ENCODE peak calls at places on chromosome 11, in four cellular contexts. K is Daoy, O is head of caudate nucleus, J is dermis blood vessel endothelial cell. I is an unnamed sample.

GRCh38 chr11:76234704-76235232 is 28.5 kb upstream of the WNT11 start:
- DNase-seq in O (peak), J (no peak), K (no peak), I (peak)

GRCh38 chr11:108562746-108563581 is 30.6 kb downstream of the EXPH5 start:
- DNase-seq in K (no peak), J (no peak), O (no peak), I (no peak)

GRCh38 chr11:60363542-60364525 is 14.5 kb upstream of the MS4A7 start:
- DNase-seq in J (peak), K (peak), O (peak), I (peak)

GRCh38 chr11:95586155-95586554 is 203.4 kb downstream of the FAM76B start:
- DNase-seq in J (no peak), O (no peak), K (no peak), I (no peak)

GRCh38 chr11:38384568-38384967 is 1786.5 kb upstream of the RAG2 start:
- DNase-seq in J (no peak), K (no peak), O (no peak), I (no peak)

GRCh38 chr11:70843906-70844305 is 408.5 kb downstream of the SHANK2 start:
- DNase-seq in J (no peak), O (no peak), K (no peak), I (no peak)

GRCh38 chr11:44515085-44515484 is 50.4 kb upstream of the CD82 start:
- DNase-seq in O (no peak), J (no peak), K (no peak), I (no peak)

GRCh38 chr11:27514558-27514957 is 8.0 kb upstream of the LIN7C start:
- DNase-seq in O (no peak), K (peak), J (no peak), I (no peak)

GRCh38 chr11:68649851-68650555 is 34.3 kb upstream of the GAL start:
- DNase-seq in O (no peak), J (no peak), K (no peak), I (no peak)

GRCh38 chr11:73577496-73577917 is 20.4 kb downstream of the FAM168A start:
- DNase-seq in J (no peak), K (no peak), O (no peak), I (no peak)

GRCh38 chr11:33689089-33689488 is 11.5 kb downstream of the C11orf91 start:
- DNase-seq in K (peak), O (no peak), J (peak), I (no peak)

GRCh38 chr11:91513734-91514133 is 710.9 kb upstream of the FAT3 start:
- DNase-seq in K (no peak), O (no peak), J (no peak), I (no peak)

GRCh38 chr11:63986156-63986931 is at the start of gene OTUB1:
- DNase-seq in J (peak), O (peak), K (peak), I (peak)

GRCh38 chr11:19092850-19093249 is 24.1 kb upstream of the ZDHHC13 start:
- DNase-seq in K (no peak), O (no peak), J (no peak), I (no peak)

GRCh38 chr11:107619926-107620325 is 29.0 kb downstream of the ELMOD1 start:
- DNase-seq in K (no peak), J (peak), O (no peak), I (peak)

GRCh38 chr11:83827520-83827919 is 541.4 kb upstream of the CCDC90B start:
- DNase-seq in O (no peak), J (no peak), K (no peak), I (no peak)

GRCh38 chr11:1669546-1670218 is 27.3 kb upstream of the KRTAP5-6 start:
- DNase-seq in J (no peak), O (peak), K (no peak), I (peak)

GRCh38 chr11:111514216-111515031 is at the start of gene HOATZ:
- DNase-seq in K (no peak), O (peak), J (no peak), I (no peak)

GRCh38 chr11:82865841-82866240 is 34.4 kb downstream of the PRCP start:
- DNase-seq in J (no peak), K (no peak), O (no peak), I (no peak)

GRCh38 chr11:71325418-71326327 is 73.3 kb upstream of the SHANK2 start:
- DNase-seq in J (no peak), O (no peak), K (no peak), I (no peak)

GRCh38 chr11:75289919-75290318 is 49.3 kb downstream of the TPBGL start:
- DNase-seq in J (no peak), K (no peak), O (no peak), I (no peak)

GRCh38 chr11:4891996-4892640 is 10.4 kb downstream of the OR51T1 start:
- DNase-seq in K (peak), O (no peak), J (no peak), I (no peak)

GRCh38 chr11:9796854-9797253 is 133.0 kb downstream of the SWAP70 start:
- DNase-seq in K (no peak), J (no peak), O (no peak), I (no peak)

GRCh38 chr11:62671272-62671603 is 235 bp upstream of the UQCC3 start:
- DNase-seq in K (no peak), J (no peak), O (no peak), I (no peak)

GRCh38 chr11:75577198-75577597 is 15.1 kb downstream of the SERPINH1 start:
- DNase-seq in O (no peak), K (no peak), J (peak), I (peak)

GRCh38 chr11:63534895-63535461 is 1.6 kb upstream of the PLAAT4 start:
- DNase-seq in K (no peak), J (no peak), O (no peak), I (no peak)

GRCh38 chr11:107695446-107695845 is 16.4 kb downstream of the SLN start:
- DNase-seq in J (no peak), K (no peak), O (no peak), I (no peak)